ENCODE peak calls at places on chromosomes 1 and 21, in eight cellular contexts. L is left ventricle myocardium inferior, C is choroid plexus epithelial cell, Q is uterus, U is sigmoid colon, E is cardiac fibroblast, M is neural crest cell, R is breast epithelium. T is an unnamed sample.

GRCh38 chr1:183652547-183653467 is at the start of gene APOBEC4:
- DNase-seq in L (no peak), C (no peak), Q (no peak), U (no peak), E (peak), M (no peak), R (no peak), T (peak)

GRCh38 chr1:233518344-233518743 is 95.6 kb upstream of the KCNK1 start:
- DNase-seq in L (no peak), C (no peak), Q (no peak), U (no peak), E (peak), M (peak), R (no peak), T (peak)

GRCh38 chr1:147785794-147786506 is 25.5 kb upstream of the GJA5 start:
- DNase-seq in L (no peak), C (no peak), Q (no peak), U (no peak), E (no peak), M (no peak), R (no peak), T (no peak)

GRCh38 chr1:167433884-167434283 is 84.4 kb downstream of the CD247 start:
- DNase-seq in L (no peak), C (no peak), Q (no peak), U (no peak), E (no peak), M (no peak), R (no peak), T (no peak)

GRCh38 chr1:80882552-80882951 is 918.2 kb upstream of the ADGRL2 start:
- DNase-seq in L (no peak), C (peak), Q (no peak), U (no peak), E (peak), M (no peak), R (no peak), T (peak)

GRCh38 chr1:65939636-65940035 is 146.9 kb downstream of the PDE4B start:
- DNase-seq in L (no peak), C (peak), Q (no peak), U (no peak), E (peak), M (no peak), R (no peak), T (peak)

GRCh38 chr21:42417533-42417932 is 13.8 kb downstream of the UBASH3A start:
- DNase-seq in L (no peak), C (no peak), Q (no peak), U (no peak), E (no peak), M (no peak), R (no peak), T (no peak)

GRCh38 chr1:20347699-20348098 is 57.0 kb downstream of the VWA5B1 start:
- DNase-seq in L (no peak), C (no peak), Q (no peak), U (no peak), E (no peak), M (no peak), R (no peak), T (no peak)

GRCh38 chr21:36428789-36429671 is 43.8 kb downstream of the CHAF1B start:
- DNase-seq in L (no peak), C (no peak), Q (no peak), U (no peak), E (peak), M (no peak), R (no peak), T (no peak)

GRCh38 chr1:152741656-152742055 is 16.2 kb upstream of the KPRP start:
- DNase-seq in L (no peak), C (no peak), Q (no peak), U (no peak), E (no peak), M (no peak), R (no peak), T (no peak)

GRCh38 chr1:23551849-23552248 is 7.5 kb downstream of the ID3 start:
- DNase-seq in L (no peak), C (no peak), Q (no peak), U (no peak), E (no peak), M (no peak), R (no peak), T (no peak)

GRCh38 chr1:229273507-229274232 is 2.8 kb downstream of the RAB4A start:
- DNase-seq in L (no peak), C (peak), Q (no peak), U (no peak), E (peak), M (no peak), R (no peak), T (no peak)

GRCh38 chr1:209655832-209656231 is 3.6 kb upstream of the LAMB3 start:
- DNase-seq in L (no peak), C (no peak), Q (no peak), U (no peak), E (peak), M (no peak), R (no peak), T (peak)

DNA sequence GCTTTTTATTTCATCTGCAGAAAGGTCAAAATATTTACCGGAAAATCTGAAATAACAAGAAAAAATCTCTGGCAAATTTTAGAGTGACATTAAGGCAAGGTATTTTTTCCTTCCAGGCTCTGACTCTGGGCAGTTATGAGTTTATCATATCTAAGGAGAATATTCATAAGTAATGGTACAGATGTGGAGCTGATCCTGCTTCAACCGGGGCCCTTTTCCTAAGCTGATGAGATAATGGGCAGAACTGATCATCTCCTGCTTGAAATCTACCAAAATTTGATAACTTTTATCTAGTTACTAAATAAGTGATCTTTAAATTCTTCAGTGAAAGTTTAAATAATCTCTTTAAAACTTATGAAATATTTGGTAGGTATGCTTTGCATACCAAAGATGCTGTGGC is 211.6 kb downstream of the COL11A1 start:
- DNase-seq in L (no peak), C (no peak), Q (no peak), U (no peak), E (no peak), M (no peak), R (no peak), T (no peak)
- TF ChIP-seq CTCF in L (no peak), C (no peak), Q (no peak), U (no peak), E (no peak), M (no peak), R (no peak), T (no peak)

DNA sequence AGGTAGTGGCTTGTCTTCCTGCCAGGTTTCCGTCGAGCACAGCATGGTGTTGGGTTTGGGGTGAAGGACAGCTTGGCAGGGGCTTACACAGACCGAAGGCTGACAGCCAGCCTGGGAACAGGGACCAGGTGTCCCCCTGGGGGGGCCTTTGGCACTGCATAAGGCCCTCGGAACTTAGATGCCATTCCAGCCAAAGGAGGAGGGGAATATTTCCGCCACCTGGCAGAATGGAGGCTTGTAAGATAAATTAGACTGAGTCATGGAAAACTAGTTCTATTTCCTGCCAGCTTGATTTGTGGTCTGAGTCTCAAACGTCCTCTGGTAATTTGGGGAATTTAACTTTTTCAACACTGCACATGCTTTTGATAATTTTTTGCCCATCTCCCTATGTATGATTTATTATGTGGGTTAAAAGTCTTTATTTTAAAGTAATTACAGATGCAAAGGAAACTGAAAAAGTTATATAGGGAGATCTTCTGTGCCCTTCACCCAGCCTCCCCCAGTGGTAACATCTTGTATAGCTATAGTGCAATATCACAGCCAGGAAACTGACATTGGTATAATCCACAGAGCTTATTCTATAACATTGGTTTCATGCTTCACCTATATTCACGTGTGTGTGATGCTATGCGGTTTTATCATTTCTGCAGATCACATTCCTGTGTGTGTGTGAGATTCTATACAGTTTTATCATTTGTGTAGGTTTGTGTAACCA is 11.5 kb upstream of the TMEM51 start:
- DNase-seq in L (peak), C (peak), Q (no peak), U (no peak), E (peak), M (no peak), R (no peak), T (no peak)
- TF ChIP-seq CTCF in L (no peak), C (no peak), Q (no peak), U (no peak), E (no peak), M (peak), R (no peak), T (no peak)

GRCh38 chr1:38859561-38860463 is at the start of gene RRAGC:
- DNase-seq in L (peak), C (peak), Q (peak), U (peak), E (peak), M (peak), R (peak), T (peak)

GRCh38 chr1:38865112-38865715 is 5.6 kb upstream of the RRAGC start:
- DNase-seq in L (no peak), C (peak), Q (no peak), U (no peak), E (no peak), M (no peak), R (no peak), T (no peak)

GRCh38 chr1:38858833-38859560 is 575 bp downstream of the RRAGC start:
- DNase-seq in L (peak), C (peak), Q (peak), U (peak), E (peak), M (no peak), R (peak), T (peak)

DNA sequence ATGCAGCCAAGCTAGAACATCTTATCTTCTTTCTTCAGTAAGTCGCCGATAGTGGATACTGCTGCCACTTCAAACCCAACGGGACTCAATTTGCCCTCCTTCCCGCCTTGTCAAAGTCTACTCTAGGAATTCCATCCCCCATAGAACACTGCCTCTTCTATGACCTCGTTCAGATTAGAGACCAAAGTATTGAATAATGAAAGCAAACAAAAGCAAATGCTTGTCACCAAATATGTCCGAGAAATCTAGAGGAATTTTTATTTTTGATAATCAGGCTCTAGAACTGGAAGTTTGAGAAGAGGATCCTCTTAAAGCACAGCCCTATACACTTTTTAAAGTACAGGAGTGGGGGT is 868 bp upstream of the RRAGC start:
- DNase-seq in L (no peak), C (peak), Q (no peak), U (no peak), E (peak), M (no peak), R (no peak), T (no peak)
- TF ChIP-seq CTCF in L (no peak), C (no peak), Q (no peak), U (no peak), E (no peak), M (no peak), R (no peak), T (no peak)

GRCh38 chr1:206882555-206882954 is 14.7 kb upstream of the IL24 start:
- DNase-seq in L (no peak), C (no peak), Q (no peak), U (no peak), E (no peak), M (no peak), R (no peak), T (no peak)
- TF ChIP-seq CTCF in L (no peak), C (no peak), Q (no peak), U (no peak), E (peak), M (peak), R (no peak), T (peak)

GRCh38 chr1:27099904-27100796 is 54.8 kb downstream of the SLC9A1 start:
- DNase-seq in L (peak), C (peak), Q (peak), U (peak), E (no peak), M (no peak), R (no peak), T (peak)

GRCh38 chr1:27097484-27097917 is 57.4 kb downstream of the SLC9A1 start:
- DNase-seq in L (peak), C (peak), Q (peak), U (peak), E (peak), M (peak), R (peak), T (peak)

GRCh38 chr1:27098447-27099153 is 56.3 kb downstream of the SLC9A1 start:
- DNase-seq in L (peak), C (no peak), Q (no peak), U (no peak), E (no peak), M (no peak), R (no peak), T (peak)

GRCh38 chr1:27100797-27101491 is 54.0 kb downstream of the SLC9A1 start:
- DNase-seq in L (no peak), C (no peak), Q (no peak), U (no peak), E (no peak), M (no peak), R (no peak), T (no peak)

GRCh38 chr1:27099154-27099903 is 55.6 kb downstream of the SLC9A1 start:
- DNase-seq in L (peak), C (peak), Q (peak), U (no peak), E (peak), M (peak), R (no peak), T (peak)
- TF ChIP-seq CTCF in L (no peak), C (peak), Q (peak), U (no peak), E (no peak), M (no peak), R (no peak), T (no peak)

GRCh38 chr1:159934136-159935039 is 9.1 kb upstream of the TAGLN2 start:
- DNase-seq in L (no peak), C (no peak), Q (no peak), U (no peak), E (no peak), M (no peak), R (no peak), T (no peak)

GRCh38 chr1:159930634-159931033 is 5.3 kb upstream of the TAGLN2 start:
- DNase-seq in L (no peak), C (no peak), Q (no peak), U (no peak), E (no peak), M (no peak), R (no peak), T (no peak)

GRCh38 chr1:159933347-159933746 is 8.0 kb upstream of the TAGLN2 start:
- DNase-seq in L (no peak), C (no peak), Q (no peak), U (no peak), E (no peak), M (no peak), R (no peak), T (no peak)

GRCh38 chr1:159931101-159931816 is 6.0 kb upstream of the TAGLN2 start:
- DNase-seq in L (no peak), C (no peak), Q (no peak), U (no peak), E (no peak), M (no peak), R (no peak), T (no peak)

DNA sequence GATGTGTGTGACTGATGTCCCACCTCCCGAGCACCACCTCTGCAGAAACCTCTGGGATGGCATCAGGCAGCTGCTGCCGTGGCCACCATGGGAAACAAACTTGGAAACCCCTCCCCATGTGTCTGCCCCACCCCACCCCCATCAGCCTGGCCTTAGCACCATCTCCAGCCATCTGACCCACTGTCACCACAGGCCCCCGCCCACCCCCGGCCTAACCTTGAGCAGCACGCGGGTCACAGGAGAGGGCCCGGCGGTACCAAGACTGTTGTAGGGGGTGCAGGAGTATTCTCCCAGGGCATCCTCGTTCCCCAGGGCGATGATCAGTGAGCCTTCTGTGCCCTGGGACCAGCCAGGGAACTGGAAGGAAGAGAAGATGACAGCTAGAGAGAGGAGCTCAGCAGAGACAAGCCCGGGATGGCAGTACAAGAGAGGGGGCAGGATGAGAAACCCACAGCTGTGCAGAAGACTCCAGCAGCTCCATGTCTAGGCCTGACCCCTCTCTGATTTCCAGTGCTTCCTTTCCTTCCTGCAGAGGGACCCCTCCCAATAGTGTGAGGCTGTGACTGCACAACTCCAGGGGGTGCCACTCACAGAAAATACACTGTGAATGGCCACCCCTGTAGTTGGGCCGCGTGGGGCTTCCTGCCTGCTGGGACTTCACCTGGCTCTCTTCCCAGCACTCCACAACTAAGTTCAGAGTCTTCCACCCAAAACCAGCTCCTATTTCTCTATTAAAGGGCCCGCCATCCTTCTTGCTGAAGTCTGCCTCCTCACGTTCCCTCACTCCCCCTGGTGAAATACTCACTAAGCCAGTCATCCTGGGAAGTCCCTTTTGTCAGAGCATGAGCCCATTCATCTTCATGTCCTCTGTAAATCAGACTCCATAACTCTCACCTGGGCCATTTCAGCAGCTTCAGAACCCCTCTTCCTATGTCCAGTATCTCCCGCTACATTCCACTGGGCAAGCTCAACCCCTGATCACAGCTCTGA is 7.3 kb upstream of the TAGLN2 start:
- DNase-seq in L (no peak), C (peak), Q (no peak), U (no peak), E (peak), M (no peak), R (no peak), T (no peak)
- TF ChIP-seq CTCF in L (no peak), C (peak), Q (no peak), U (no peak), E (no peak), M (no peak), R (no peak), T (no peak)

GRCh38 chr1:54874079-54874830 is 12.7 kb downstream of the DHCR24 start:
- DNase-seq in L (no peak), C (no peak), Q (no peak), U (no peak), E (peak), M (no peak), R (no peak), T (no peak)

GRCh38 chr1:54871275-54872040 is 15.5 kb downstream of the DHCR24 start:
- DNase-seq in L (no peak), C (no peak), Q (no peak), U (no peak), E (no peak), M (no peak), R (no peak), T (no peak)

GRCh38 chr1:54869173-54869851 is 17.7 kb downstream of the DHCR24 start:
- DNase-seq in L (no peak), C (no peak), Q (no peak), U (no peak), E (no peak), M (no peak), R (no peak), T (no peak)

GRCh38 chr1:54870869-54871268 is 16.1 kb downstream of the DHCR24 start:
- DNase-seq in L (no peak), C (no peak), Q (no peak), U (no peak), E (no peak), M (no peak), R (no peak), T (no peak)

GRCh38 chr1:54872041-54872342 is 15.0 kb downstream of the DHCR24 start:
- DNase-seq in L (no peak), C (no peak), Q (no peak), U (no peak), E (no peak), M (no peak), R (no peak), T (no peak)
- TF ChIP-seq CTCF in L (no peak), C (peak), Q (no peak), U (no peak), E (no peak), M (no peak), R (no peak), T (no peak)

GRCh38 chr1:109772658-109773202 is 9.0 kb upstream of the EPS8L3 start:
- DNase-seq in L (peak), C (no peak), Q (peak), U (peak), E (no peak), M (no peak), R (no peak), T (no peak)

GRCh38 chr1:109771712-109772657 is 8.3 kb upstream of the EPS8L3 start:
- DNase-seq in L (peak), C (no peak), Q (peak), U (peak), E (no peak), M (no peak), R (no peak), T (no peak)

GRCh38 chr1:109773203-109773899 is 9.6 kb upstream of the EPS8L3 start:
- DNase-seq in L (peak), C (peak), Q (peak), U (peak), E (peak), M (peak), R (peak), T (peak)

GRCh38 chr1:109775408-109775807 is 11.7 kb upstream of the EPS8L3 start:
- DNase-seq in L (no peak), C (no peak), Q (no peak), U (peak), E (no peak), M (no peak), R (no peak), T (no peak)

GRCh38 chr1:109773900-109774485 is 10.3 kb upstream of the EPS8L3 start:
- DNase-seq in L (peak), C (no peak), Q (no peak), U (peak), E (no peak), M (no peak), R (no peak), T (no peak)
- TF ChIP-seq CTCF in L (no peak), C (no peak), Q (no peak), U (no peak), E (no peak), M (no peak), R (no peak), T (no peak)

GRCh38 chr1:246151796-246152434 is 355.2 kb downstream of the SMYD3 start:
- DNase-seq in L (no peak), C (no peak), Q (no peak), U (no peak), E (no peak), M (no peak), R (no peak), T (no peak)
- TF ChIP-seq CTCF in L (no peak), C (peak), Q (no peak), U (no peak), E (peak), M (peak), R (no peak), T (no peak)

DNA sequence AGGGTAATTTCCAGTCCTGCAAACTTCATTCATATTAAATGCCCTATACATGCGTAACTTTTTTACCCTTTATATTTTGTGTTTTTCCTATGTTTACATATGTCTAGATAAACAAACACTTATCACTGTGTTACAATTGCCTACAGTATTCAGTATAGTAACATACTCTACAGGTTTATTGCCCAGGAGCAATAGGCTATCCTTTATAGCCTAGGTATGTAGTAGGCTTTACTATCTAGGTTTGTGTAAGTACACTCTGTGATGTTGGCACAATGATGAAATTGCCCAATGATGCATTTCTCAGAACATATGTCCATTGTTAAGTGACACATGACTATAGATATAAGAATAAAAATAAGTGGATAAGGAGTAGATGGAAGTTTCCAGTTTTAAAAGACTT is 345.5 kb upstream of the C1orf87 start:
- DNase-seq in L (no peak), C (no peak), Q (no peak), U (no peak), E (no peak), M (no peak), R (no peak), T (no peak)
- TF ChIP-seq CTCF in L (no peak), C (no peak), Q (no peak), U (no peak), E (no peak), M (no peak), R (no peak), T (no peak)

T was measured in MCF 10A.